ENCODE peak calls at places on chromosomes 13 and 19, in six cellular contexts. One of them, this sample, is unnamed.

GRCh38 chr19:53868892-53869804 is 1.5 kb downstream of the MYADM start:
- DNase-seq in T-helper 1 cell: peak
- DNase-seq in tibial nerve: peak
- DNase-seq in ecto neural progenitor cell: peak
- DNase-seq in astrocyte of the spinal cord: peak
- DNase-seq in stimulated activated CD4-positive, alpha-beta T cell treated with anti-CD3 and anti-CD28 coated beads, Interleukin-2, amount 100 ng/mL, for 48 hours: peak
- DNase-seq in this sample: peak

GRCh38 chr19:38529610-38530009 is 88.1 kb downstream of the MAP4K1 start:
- DNase-seq in tibial nerve: no peak
- DNase-seq in astrocyte of the spinal cord: no peak
- DNase-seq in ecto neural progenitor cell: no peak
- DNase-seq in T-helper 1 cell: no peak
- DNase-seq in stimulated activated CD4-positive, alpha-beta T cell treated with anti-CD3 and anti-CD28 coated beads, Interleukin-2, amount 100 ng/mL, for 48 hours: no peak
- DNase-seq in this sample: no peak

GRCh38 chr19:44577566-44577874 is 35.8 kb upstream of the IGSF23 start:
- DNase-seq in stimulated activated CD4-positive, alpha-beta T cell treated with anti-CD3 and anti-CD28 coated beads, Interleukin-2, amount 100 ng/mL, for 48 hours: no peak
- DNase-seq in T-helper 1 cell: no peak
- DNase-seq in astrocyte of the spinal cord: no peak
- DNase-seq in ecto neural progenitor cell: no peak
- DNase-seq in tibial nerve: no peak
- DNase-seq in this sample: no peak

GRCh38 chr19:42348211-42348610 is 22.8 kb downstream of the MEGF8 start:
- DNase-seq in ecto neural progenitor cell: no peak
- DNase-seq in tibial nerve: no peak
- DNase-seq in astrocyte of the spinal cord: no peak
- DNase-seq in stimulated activated CD4-positive, alpha-beta T cell treated with anti-CD3 and anti-CD28 coated beads, Interleukin-2, amount 100 ng/mL, for 48 hours: no peak
- DNase-seq in T-helper 1 cell: no peak
- DNase-seq in this sample: no peak

GRCh38 chr13:110379358-110379757 is 72.3 kb downstream of the COL4A2 start:
- DNase-seq in tibial nerve: no peak
- DNase-seq in T-helper 1 cell: no peak
- DNase-seq in astrocyte of the spinal cord: no peak
- DNase-seq in stimulated activated CD4-positive, alpha-beta T cell treated with anti-CD3 and anti-CD28 coated beads, Interleukin-2, amount 100 ng/mL, for 48 hours: no peak
- DNase-seq in ecto neural progenitor cell: no peak
- DNase-seq in this sample: no peak

GRCh38 chr19:5864725-5865486 is 5.4 kb downstream of the FUT5 start:
- DNase-seq in stimulated activated CD4-positive, alpha-beta T cell treated with anti-CD3 and anti-CD28 coated beads, Interleukin-2, amount 100 ng/mL, for 48 hours: no peak
- DNase-seq in tibial nerve: no peak
- DNase-seq in T-helper 1 cell: no peak
- DNase-seq in ecto neural progenitor cell: peak
- DNase-seq in astrocyte of the spinal cord: no peak
- DNase-seq in this sample: no peak

GRCh38 chr19:44212250-44212864 is at the start of gene ZNF227:
- DNase-seq in astrocyte of the spinal cord: peak
- DNase-seq in T-helper 1 cell: peak
- DNase-seq in ecto neural progenitor cell: peak
- DNase-seq in tibial nerve: peak
- DNase-seq in stimulated activated CD4-positive, alpha-beta T cell treated with anti-CD3 and anti-CD28 coated beads, Interleukin-2, amount 100 ng/mL, for 48 hours: peak
- DNase-seq in this sample: peak

GRCh38 chr19:355134-355533 is 10.5 kb upstream of the MIER2 start:
- DNase-seq in astrocyte of the spinal cord: no peak
- DNase-seq in tibial nerve: no peak
- DNase-seq in stimulated activated CD4-positive, alpha-beta T cell treated with anti-CD3 and anti-CD28 coated beads, Interleukin-2, amount 100 ng/mL, for 48 hours: no peak
- DNase-seq in T-helper 1 cell: no peak
- DNase-seq in ecto neural progenitor cell: no peak
- DNase-seq in this sample: no peak

GRCh38 chr19:49887653-49888477 is 8.8 kb downstream of the IL4I1 start:
- DNase-seq in astrocyte of the spinal cord: no peak
- DNase-seq in stimulated activated CD4-positive, alpha-beta T cell treated with anti-CD3 and anti-CD28 coated beads, Interleukin-2, amount 100 ng/mL, for 48 hours: no peak
- DNase-seq in T-helper 1 cell: no peak
- DNase-seq in tibial nerve: no peak
- DNase-seq in ecto neural progenitor cell: no peak
- DNase-seq in this sample: no peak

GRCh38 chr13:29858231-29858630 is 7.8 kb upstream of the UBL3 start:
- DNase-seq in tibial nerve: no peak
- DNase-seq in astrocyte of the spinal cord: no peak
- DNase-seq in T-helper 1 cell: no peak
- DNase-seq in stimulated activated CD4-positive, alpha-beta T cell treated with anti-CD3 and anti-CD28 coated beads, Interleukin-2, amount 100 ng/mL, for 48 hours: no peak
- DNase-seq in ecto neural progenitor cell: no peak
- DNase-seq in this sample: no peak

GRCh38 chr13:113369881-113370280 is 6.0 kb upstream of the GRTP1 start:
- DNase-seq in T-helper 1 cell: no peak
- DNase-seq in stimulated activated CD4-positive, alpha-beta T cell treated with anti-CD3 and anti-CD28 coated beads, Interleukin-2, amount 100 ng/mL, for 48 hours: no peak
- DNase-seq in tibial nerve: no peak
- DNase-seq in ecto neural progenitor cell: peak
- DNase-seq in astrocyte of the spinal cord: no peak
- DNase-seq in this sample: no peak

GRCh38 chr13:111217661-111218060 is 102.6 kb downstream of the ARHGEF7 start:
- DNase-seq in stimulated activated CD4-positive, alpha-beta T cell treated with anti-CD3 and anti-CD28 coated beads, Interleukin-2, amount 100 ng/mL, for 48 hours: no peak
- DNase-seq in tibial nerve: no peak
- DNase-seq in T-helper 1 cell: no peak
- DNase-seq in ecto neural progenitor cell: no peak
- DNase-seq in astrocyte of the spinal cord: no peak
- DNase-seq in this sample: no peak

GRCh38 chr19:8488351-8488750 is 14.1 kb downstream of the PRAM1 start:
- DNase-seq in T-helper 1 cell: no peak
- DNase-seq in astrocyte of the spinal cord: no peak
- DNase-seq in stimulated activated CD4-positive, alpha-beta T cell treated with anti-CD3 and anti-CD28 coated beads, Interleukin-2, amount 100 ng/mL, for 48 hours: no peak
- DNase-seq in tibial nerve: no peak
- DNase-seq in ecto neural progenitor cell: no peak
- DNase-seq in this sample: no peak

GRCh38 chr19:13652810-13653590 is 111.3 kb upstream of the MRI1 start:
- DNase-seq in astrocyte of the spinal cord: no peak
- DNase-seq in tibial nerve: no peak
- DNase-seq in stimulated activated CD4-positive, alpha-beta T cell treated with anti-CD3 and anti-CD28 coated beads, Interleukin-2, amount 100 ng/mL, for 48 hours: no peak
- DNase-seq in ecto neural progenitor cell: no peak
- DNase-seq in T-helper 1 cell: no peak
- DNase-seq in this sample: no peak

GRCh38 chr13:40155176-40155575 is 499.7 kb downstream of the COG6 start:
- DNase-seq in tibial nerve: no peak
- DNase-seq in astrocyte of the spinal cord: no peak
- DNase-seq in stimulated activated CD4-positive, alpha-beta T cell treated with anti-CD3 and anti-CD28 coated beads, Interleukin-2, amount 100 ng/mL, for 48 hours: no peak
- DNase-seq in T-helper 1 cell: no peak
- DNase-seq in ecto neural progenitor cell: no peak
- DNase-seq in this sample: no peak

GRCh38 chr19:14112051-14112808 is 5.3 kb downstream of the PRKACA start:
- DNase-seq in astrocyte of the spinal cord: no peak
- DNase-seq in ecto neural progenitor cell: no peak
- DNase-seq in stimulated activated CD4-positive, alpha-beta T cell treated with anti-CD3 and anti-CD28 coated beads, Interleukin-2, amount 100 ng/mL, for 48 hours: no peak
- DNase-seq in tibial nerve: no peak
- DNase-seq in T-helper 1 cell: no peak
- DNase-seq in this sample: no peak

GRCh38 chr13:49759503-49759902 is 33.0 kb downstream of the KPNA3 start:
- DNase-seq in stimulated activated CD4-positive, alpha-beta T cell treated with anti-CD3 and anti-CD28 coated beads, Interleukin-2, amount 100 ng/mL, for 48 hours: no peak
- DNase-seq in ecto neural progenitor cell: no peak
- DNase-seq in T-helper 1 cell: no peak
- DNase-seq in tibial nerve: no peak
- DNase-seq in astrocyte of the spinal cord: peak
- DNase-seq in this sample: no peak

GRCh38 chr13:45511310-45512147 is 46.8 kb downstream of the COG3 start:
- DNase-seq in T-helper 1 cell: no peak
- DNase-seq in tibial nerve: peak
- DNase-seq in astrocyte of the spinal cord: peak
- DNase-seq in stimulated activated CD4-positive, alpha-beta T cell treated with anti-CD3 and anti-CD28 coated beads, Interleukin-2, amount 100 ng/mL, for 48 hours: no peak
- DNase-seq in ecto neural progenitor cell: no peak
- DNase-seq in this sample: peak

GRCh38 chr13:25927966-25928365 is 123.8 kb downstream of the SHISA2 start:
- DNase-seq in T-helper 1 cell: no peak
- DNase-seq in astrocyte of the spinal cord: peak
- DNase-seq in stimulated activated CD4-positive, alpha-beta T cell treated with anti-CD3 and anti-CD28 coated beads, Interleukin-2, amount 100 ng/mL, for 48 hours: no peak
- DNase-seq in ecto neural progenitor cell: no peak
- DNase-seq in tibial nerve: no peak
- DNase-seq in this sample: no peak

GRCh38 chr19:48330012-48330681 is 4.8 kb downstream of the EMP3 start:
- DNase-seq in tibial nerve: peak
- DNase-seq in ecto neural progenitor cell: peak
- DNase-seq in astrocyte of the spinal cord: peak
- DNase-seq in T-helper 1 cell: peak
- DNase-seq in stimulated activated CD4-positive, alpha-beta T cell treated with anti-CD3 and anti-CD28 coated beads, Interleukin-2, amount 100 ng/mL, for 48 hours: peak
- DNase-seq in this sample: peak

GRCh38 chr13:30892966-30893365 is 13.1 kb upstream of the MEDAG start:
- DNase-seq in T-helper 1 cell: no peak
- DNase-seq in ecto neural progenitor cell: peak
- DNase-seq in stimulated activated CD4-positive, alpha-beta T cell treated with anti-CD3 and anti-CD28 coated beads, Interleukin-2, amount 100 ng/mL, for 48 hours: no peak
- DNase-seq in tibial nerve: peak
- DNase-seq in astrocyte of the spinal cord: no peak
- DNase-seq in this sample: no peak

GRCh38 chr19:29681422-29682235 is 16.4 kb downstream of the PLEKHF1 start:
- DNase-seq in tibial nerve: peak
- DNase-seq in stimulated activated CD4-positive, alpha-beta T cell treated with anti-CD3 and anti-CD28 coated beads, Interleukin-2, amount 100 ng/mL, for 48 hours: no peak
- DNase-seq in T-helper 1 cell: no peak
- DNase-seq in ecto neural progenitor cell: no peak
- DNase-seq in astrocyte of the spinal cord: no peak
- DNase-seq in this sample: no peak

GRCh38 chr13:40639226-40639681 is 27.2 kb downstream of the FOXO1 start:
- DNase-seq in T-helper 1 cell: no peak
- DNase-seq in stimulated activated CD4-positive, alpha-beta T cell treated with anti-CD3 and anti-CD28 coated beads, Interleukin-2, amount 100 ng/mL, for 48 hours: no peak
- DNase-seq in ecto neural progenitor cell: no peak
- DNase-seq in tibial nerve: no peak
- DNase-seq in astrocyte of the spinal cord: no peak
- DNase-seq in this sample: no peak

GRCh38 chr13:25890671-25891212 is 161.1 kb downstream of the SHISA2 start:
- DNase-seq in T-helper 1 cell: no peak
- DNase-seq in stimulated activated CD4-positive, alpha-beta T cell treated with anti-CD3 and anti-CD28 coated beads, Interleukin-2, amount 100 ng/mL, for 48 hours: no peak
- DNase-seq in astrocyte of the spinal cord: no peak
- DNase-seq in ecto neural progenitor cell: no peak
- DNase-seq in tibial nerve: no peak
- DNase-seq in this sample: no peak

GRCh38 chr19:6232567-6232966 is 47.2 kb downstream of the MLLT1 start:
- DNase-seq in tibial nerve: no peak
- DNase-seq in astrocyte of the spinal cord: peak
- DNase-seq in T-helper 1 cell: no peak
- DNase-seq in ecto neural progenitor cell: no peak
- DNase-seq in stimulated activated CD4-positive, alpha-beta T cell treated with anti-CD3 and anti-CD28 coated beads, Interleukin-2, amount 100 ng/mL, for 48 hours: no peak
- DNase-seq in this sample: no peak

GRCh38 chr19:37654118-37654517 is 1.1 kb downstream of the ZFP30 start:
- DNase-seq in stimulated activated CD4-positive, alpha-beta T cell treated with anti-CD3 and anti-CD28 coated beads, Interleukin-2, amount 100 ng/mL, for 48 hours: no peak
- DNase-seq in astrocyte of the spinal cord: peak
- DNase-seq in T-helper 1 cell: no peak
- DNase-seq in tibial nerve: no peak
- DNase-seq in ecto neural progenitor cell: no peak
- DNase-seq in this sample: no peak

GRCh38 chr13:75404721-75405120 is 77.2 kb downstream of the TBC1D4 start:
- DNase-seq in T-helper 1 cell: no peak
- DNase-seq in astrocyte of the spinal cord: no peak
- DNase-seq in ecto neural progenitor cell: no peak
- DNase-seq in tibial nerve: no peak
- DNase-seq in stimulated activated CD4-positive, alpha-beta T cell treated with anti-CD3 and anti-CD28 coated beads, Interleukin-2, amount 100 ng/mL, for 48 hours: no peak
- DNase-seq in this sample: no peak